ENCODE peak calls at places on chromosomes 6 and 20, in seven cellular contexts. Y, T, A, F, B, U and M are unnamed samples.

GRCh38 chr20:44501448-44501847 is 20.4 kb downstream of the SERINC3 start:
- DNase-seq in Y (peak), T (no peak), A (no peak), F (no peak), B (no peak), U (no peak), M (no peak)

GRCh38 chr6:43101497-43101896 is 25.4 kb downstream of the PTK7 start:
- DNase-seq in Y (no peak), T (no peak), A (no peak), F (no peak), B (no peak), U (no peak), M (no peak)

GRCh38 chr6:149861603-149862423 is 2.3 kb downstream of the LRP11 start:
- DNase-seq in Y (no peak), T (no peak), A (no peak), F (no peak), B (no peak), U (no peak), M (no peak)

GRCh38 chr6:63549076-63549475 is 23.2 kb upstream of the LOC128125822 start:
- DNase-seq in Y (no peak), T (no peak), A (no peak), F (no peak), B (no peak), U (no peak), M (no peak)

GRCh38 chr20:40506567-40506966 is 182.5 kb downstream of the MAFB start:
- DNase-seq in Y (peak), T (peak), A (peak), F (peak), B (peak), U (peak), M (no peak)

GRCh38 chr20:1628621-1629020 is 8.8 kb upstream of the SIRPB1 start:
- DNase-seq in Y (no peak), T (no peak), A (no peak), F (no peak), B (no peak), U (no peak), M (no peak)

GRCh38 chr6:135537782-135538301 is 40.3 kb upstream of the AHI1 start:
- DNase-seq in Y (no peak), T (no peak), A (no peak), F (no peak), B (no peak), U (peak), M (no peak)

GRCh38 chr20:37969949-37970855 is 63.1 kb downstream of the TTI1 start:
- DNase-seq in Y (no peak), T (no peak), A (no peak), F (no peak), B (no peak), U (peak), M (no peak)

GRCh38 chr20:63293456-63293855 is 470 bp downstream of the COL20A1 start:
- DNase-seq in Y (no peak), T (no peak), A (no peak), F (no peak), B (no peak), U (no peak), M (no peak)

GRCh38 chr6:73956305-73956704 is 260.3 kb downstream of the CD109 start:
- DNase-seq in Y (no peak), T (no peak), A (no peak), F (no peak), B (no peak), U (no peak), M (no peak)

GRCh38 chr6:95228636-95229035 is 348.7 kb upstream of the MANEA start:
- DNase-seq in Y (no peak), T (no peak), A (no peak), F (no peak), B (no peak), U (no peak), M (no peak)

GRCh38 chr6:166956444-166957086 is at the start of gene RNASET2:
- DNase-seq in Y (peak), T (peak), A (peak), F (peak), B (peak), U (peak), M (peak)

GRCh38 chr6:157804448-157805327 is 18.4 kb upstream of the SNX9 start:
- DNase-seq in Y (no peak), T (no peak), A (no peak), F (no peak), B (no peak), U (no peak), M (no peak)

GRCh38 chr6:108359901-108360882 is 65.3 kb downstream of the AFG1L start:
- DNase-seq in Y (no peak), T (no peak), A (no peak), F (no peak), B (peak), U (peak), M (no peak)

GRCh38 chr6:37048851-37049734 is 43.6 kb downstream of the FGD2 start:
- DNase-seq in Y (peak), T (no peak), A (no peak), F (no peak), B (no peak), U (peak), M (peak)

GRCh38 chr6:150765457-150765764 is 100.1 kb upstream of the MTHFD1L start:
- DNase-seq in Y (no peak), T (no peak), A (no peak), F (no peak), B (no peak), U (no peak), M (no peak)

GRCh38 chr6:37906121-37906520 is 86.6 kb downstream of the ZFAND3 start:
- DNase-seq in Y (no peak), T (no peak), A (no peak), F (no peak), B (no peak), U (no peak), M (no peak)

GRCh38 chr6:33508935-33509926 is 54.9 kb downstream of the ZBTB9 start:
- DNase-seq in Y (no peak), T (no peak), A (no peak), F (no peak), B (no peak), U (no peak), M (no peak)

GRCh38 chr20:8067082-8067481 is 47.5 kb upstream of the TMX4 start:
- DNase-seq in Y (no peak), T (no peak), A (no peak), F (no peak), B (no peak), U (no peak), M (no peak)

GRCh38 chr6:142764306-142764705 is 180.7 kb downstream of the HIVEP2 start:
- DNase-seq in Y (no peak), T (no peak), A (no peak), F (no peak), B (no peak), U (no peak), M (no peak)

GRCh38 chr6:133100870-133101269 is 140.3 kb upstream of the EYA4 start:
- DNase-seq in Y (no peak), T (no peak), A (no peak), F (no peak), B (no peak), U (no peak), M (no peak)

GRCh38 chr6:13695217-13695616 is 16.4 kb downstream of the RANBP9 start:
- DNase-seq in Y (no peak), T (no peak), A (no peak), F (no peak), B (no peak), U (no peak), M (no peak)

GRCh38 chr20:54257090-54257816 is 49.4 kb downstream of the PFDN4 start:
- DNase-seq in Y (peak), T (no peak), A (no peak), F (no peak), B (no peak), U (no peak), M (no peak)

GRCh38 chr6:149990672-149991402 is 27.1 kb downstream of the ULBP1 start:
- DNase-seq in Y (no peak), T (no peak), A (no peak), F (no peak), B (no peak), U (no peak), M (peak)

GRCh38 chr6:154408906-154409500 is 52.4 kb upstream of the IPCEF1 start:
- DNase-seq in Y (no peak), T (no peak), A (no peak), F (no peak), B (no peak), U (peak), M (no peak)

GRCh38 chr6:158285321-158285960 is 26.8 kb upstream of the TULP4 start:
- DNase-seq in Y (no peak), T (peak), A (no peak), F (no peak), B (no peak), U (no peak), M (no peak)

GRCh38 chr20:17674722-17675518 is 7.1 kb downstream of the RRBP1 start:
- DNase-seq in Y (no peak), T (no peak), A (no peak), F (no peak), B (no peak), U (no peak), M (no peak)

GRCh38 chr6:45713981-45714685 is 301.5 kb downstream of the CLIC5 start:
- DNase-seq in Y (no peak), T (no peak), A (no peak), F (no peak), B (no peak), U (no peak), M (no peak)

GRCh38 chr20:3250091-3250504 is 11.1 kb upstream of the SLC4A11 start:
- DNase-seq in Y (no peak), T (no peak), A (no peak), F (no peak), B (no peak), U (peak), M (no peak)

GRCh38 chr6:37845930-37846329 is 26.4 kb downstream of the ZFAND3 start:
- DNase-seq in Y (no peak), T (no peak), A (no peak), F (no peak), B (no peak), U (no peak), M (no peak)